ENCODE peak calls at places on chromosomes 3 and 15, in ten cellular contexts. B is AG10803; Y is neural crest cell; G is T follicular helper cell; C is activated naive CD4-positive, alpha-beta T cell; Q is A549; P is Kasumi-1; M is psoas muscle; U is COLO829; T is NCI-H526. S is an unnamed sample.

GRCh38 chr3:167102071-167102470 is 278.0 kb downstream of the ZBBX start:
- DNase-seq in G (no peak), Y (no peak), M (no peak), Q (no peak), P (no peak), C (no peak), T (peak), B (no peak), U (no peak), S (no peak)

GRCh38 chr3:134971359-134971758 is 176.3 kb downstream of the EPHB1 start:
- DNase-seq in T (no peak), Y (no peak), Q (no peak), G (no peak), P (no peak), C (no peak), B (no peak), U (no peak), M (no peak), S (no peak)

GRCh38 chr3:126523745-126524428 is at the start of gene CHST13:
- DNase-seq in G (no peak), T (peak), Y (peak), M (peak), U (no peak), P (peak), C (no peak), Q (peak), B (peak), S (peak)

GRCh38 chr15:87661481-87661880 is 595.1 kb downstream of the NTRK3 start:
- DNase-seq in P (no peak), B (no peak), Y (no peak), Q (no peak), T (no peak), U (no peak), M (no peak), C (no peak), G (no peak), S (no peak)

GRCh38 chr3:4994144-4994730 is 15.0 kb downstream of the BHLHE40 start:
- DNase-seq in Y (no peak), T (no peak), M (no peak), C (no peak), G (no peak), B (peak), U (no peak), Q (no peak), P (no peak), S (no peak)

GRCh38 chr3:120554727-120555660 is 41.1 kb upstream of the NDUFB4 start:
- DNase-seq in M (no peak), Q (no peak), G (no peak), P (no peak), C (no peak), T (no peak), Y (no peak), B (peak), U (no peak), S (no peak)

GRCh38 chr3:134356411-134357040 is 17.7 kb downstream of the AMOTL2 start:
- DNase-seq in M (no peak), B (peak), C (no peak), Q (no peak), P (no peak), G (no peak), T (no peak), Y (no peak), U (no peak), S (no peak)

GRCh38 chr3:145942052-145942451 is 218.9 kb downstream of the PLOD2 start:
- DNase-seq in M (no peak), Q (no peak), C (no peak), U (no peak), T (no peak), B (peak), P (no peak), G (no peak), Y (no peak), S (no peak)

GRCh38 chr15:62392411-62392810 is 227.3 kb upstream of the C2CD4B start:
- DNase-seq in T (peak), P (no peak), Q (no peak), B (peak), M (peak), U (no peak), Y (peak), G (no peak), C (no peak), S (peak)

GRCh38 chr15:29364429-29365078 is 94.9 kb upstream of the NSMCE3 start:
- DNase-seq in Q (peak), G (no peak), P (peak), M (no peak), Y (no peak), U (peak), T (peak), C (no peak), B (peak), S (no peak)